ENCODE peak calls at places on chromosomes 11 and 22, in four cellular contexts. S, M, A and Y are unnamed samples.

GRCh38 chr11:72723508-72723907 is 28.7 kb downstream of the ARAP1 start:
- DNase-seq in S (no peak), M (no peak), A (no peak), Y (no peak)

GRCh38 chr11:102914238-102915043 is 39.7 kb upstream of the MMP12 start:
- DNase-seq in S (peak), M (no peak), A (peak), Y (peak)

GRCh38 chr11:34026432-34026831 is 25.1 kb upstream of the CAPRIN1 start:
- DNase-seq in S (no peak), M (no peak), A (no peak), Y (no peak)

GRCh38 chr11:75574698-75575265 is 12.7 kb downstream of the SERPINH1 start:
- DNase-seq in S (no peak), M (no peak), A (no peak), Y (no peak)

GRCh38 chr11:47467372-47467771 is 18.4 kb upstream of the RAPSN start:
- DNase-seq in S (no peak), M (no peak), A (no peak), Y (no peak)

GRCh38 chr11:56977324-56977723 is 11.4 kb upstream of the OR5AK2 start:
- DNase-seq in S (no peak), M (no peak), A (no peak), Y (no peak)

GRCh38 chr22:44596726-44597125 is 98.7 kb upstream of the RTL6 start:
- DNase-seq in S (no peak), M (no peak), A (no peak), Y (no peak)

GRCh38 chr11:3747704-3748103 is 49.6 kb downstream of the NUP98 start:
- DNase-seq in S (no peak), M (no peak), A (peak), Y (peak)

GRCh38 chr11:45287316-45287903 is 1.3 kb upstream of the SYT13 start:
- DNase-seq in S (no peak), M (no peak), A (no peak), Y (no peak)

DNA sequence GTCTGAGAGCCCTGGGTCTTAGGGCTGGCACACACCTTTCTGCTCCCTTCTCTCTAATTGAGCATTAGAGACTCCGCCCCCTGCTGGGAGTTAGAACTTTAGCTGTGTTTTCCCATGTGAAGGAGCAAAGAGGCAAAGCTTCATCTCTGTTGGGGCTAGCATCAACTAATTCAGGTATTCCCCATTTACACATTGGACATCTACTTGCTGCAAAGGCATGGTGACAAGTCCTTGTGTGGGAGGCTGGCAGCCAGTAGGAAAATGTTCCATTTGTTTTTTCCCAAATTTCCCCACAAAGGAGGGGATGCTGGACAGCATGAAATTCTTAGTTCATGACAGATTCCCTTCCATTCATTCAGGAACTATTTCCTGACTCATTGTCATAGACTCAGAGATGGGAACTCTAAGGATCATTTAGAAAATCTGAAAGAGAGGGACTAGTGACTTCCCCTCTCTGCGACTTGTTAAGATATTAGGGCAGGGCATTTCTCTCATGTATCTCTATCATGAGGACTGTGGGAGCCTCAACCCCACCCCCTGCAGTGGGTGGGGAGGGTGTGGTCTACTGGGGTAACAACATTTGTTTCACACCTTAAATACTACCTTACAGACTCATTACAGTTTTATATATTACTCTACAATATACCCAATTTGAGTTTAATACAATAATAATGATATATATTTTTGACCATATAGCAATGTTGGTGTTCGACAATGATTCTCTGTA is 3.7 kb downstream of the CD44 start:
- DNase-seq in S (no peak), M (peak), A (peak), Y (peak)
- TF ChIP-seq CTCF in S (no peak), M (peak), A (no peak), Y (no peak)

DNA sequence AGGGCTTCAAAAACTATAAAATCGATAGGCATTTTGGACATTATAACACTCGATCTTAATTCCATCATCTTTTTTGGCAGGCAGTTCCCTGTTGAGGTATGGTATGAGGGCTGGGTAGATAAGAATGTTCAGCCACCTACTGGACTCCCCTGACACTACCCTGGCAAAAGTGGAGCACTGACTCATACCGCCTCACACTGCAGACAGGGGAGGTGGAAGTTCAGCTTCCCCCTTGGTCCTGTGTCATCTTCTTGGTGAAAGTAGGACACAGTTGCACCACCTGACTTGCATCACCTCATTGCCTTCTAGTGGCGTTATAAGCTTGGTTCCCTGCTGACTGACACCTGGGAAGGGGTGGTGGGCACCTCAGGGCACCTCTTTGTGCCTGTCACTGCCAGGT is 30.4 kb downstream of the PAAF1 start:
- DNase-seq in S (peak), M (no peak), A (peak), Y (peak)
- TF ChIP-seq CTCF in S (no peak), M (no peak), A (peak), Y (no peak)

GRCh38 chr11:764322-765024 is 12.8 kb downstream of the GATD1 start:
- DNase-seq in S (no peak), M (no peak), A (no peak), Y (no peak)

GRCh38 chr11:765802-766091 is 11.5 kb downstream of the GATD1 start:
- DNase-seq in S (no peak), M (no peak), A (no peak), Y (no peak)

GRCh38 chr11:763549-764321 is 13.6 kb downstream of the GATD1 start:
- DNase-seq in S (no peak), M (no peak), A (no peak), Y (no peak)

GRCh38 chr11:766106-766940 is 11.0 kb downstream of the GATD1 start:
- DNase-seq in S (no peak), M (no peak), A (no peak), Y (no peak)

DNA sequence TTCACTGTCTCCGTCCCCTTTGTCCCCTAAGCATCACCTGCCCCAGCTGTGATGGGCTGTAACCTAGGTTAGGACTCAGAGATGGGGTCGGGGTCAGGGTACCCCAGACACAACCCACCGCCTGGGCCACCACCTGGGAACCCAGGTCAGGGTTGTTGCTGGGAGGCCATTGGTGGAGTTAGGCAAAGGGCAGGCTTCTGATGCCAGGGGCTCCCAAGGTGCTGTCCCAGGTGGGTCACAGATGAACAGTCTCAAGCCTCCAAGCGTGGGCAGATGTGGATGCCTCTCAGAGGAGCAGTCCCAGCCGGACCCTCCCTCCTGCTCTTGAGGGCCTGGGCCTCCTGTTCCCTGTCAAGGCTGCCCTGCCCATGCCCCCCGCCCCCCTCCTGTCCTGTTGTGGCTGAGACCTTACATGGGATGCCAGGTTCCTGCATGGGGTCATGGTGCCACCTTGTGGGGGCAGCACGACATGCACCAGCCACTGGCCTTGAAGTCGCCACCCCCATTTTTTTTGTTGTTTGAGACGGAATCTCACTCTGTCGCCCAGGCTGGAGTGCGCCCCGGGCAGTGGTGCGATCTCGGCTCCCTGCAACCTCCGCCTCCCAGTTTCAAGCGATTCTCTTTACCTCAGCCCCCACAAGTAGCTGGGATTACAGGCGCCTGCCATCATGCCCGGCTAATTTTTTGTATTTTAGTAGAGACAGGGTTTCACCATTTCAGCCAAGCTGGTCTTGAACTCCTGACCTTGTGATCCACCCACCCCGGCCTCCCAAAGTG is 12.1 kb downstream of the GATD1 start:
- DNase-seq in S (peak), M (peak), A (peak), Y (peak)
- TF ChIP-seq CTCF in S (peak), M (peak), A (peak), Y (peak)

DNA sequence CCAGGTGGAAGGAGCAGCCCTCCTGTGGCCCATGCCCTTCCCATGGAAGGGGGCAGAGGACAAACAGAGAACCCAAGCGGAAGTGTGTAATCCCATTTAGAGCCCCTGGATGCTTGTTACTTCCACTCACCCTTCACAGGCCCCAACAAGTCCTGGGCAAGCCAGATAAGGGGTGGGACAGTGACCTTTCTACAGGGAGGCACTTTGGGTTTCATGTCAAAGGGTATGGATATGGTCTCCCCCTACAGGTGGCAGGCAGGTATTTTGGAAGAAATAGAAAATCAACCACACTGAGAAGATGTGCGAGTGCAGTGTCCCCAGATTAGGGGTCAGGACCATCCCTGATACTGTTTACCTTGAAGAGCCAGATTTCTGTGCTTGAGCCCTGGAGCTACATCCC is 11.4 kb downstream of the MPEG1 start:
- DNase-seq in S (peak), M (peak), A (no peak), Y (no peak)
- TF ChIP-seq CTCF in S (peak), M (peak), A (no peak), Y (peak)

GRCh38 chr11:87597696-87598095 is 560.0 kb downstream of the TMEM135 start:
- DNase-seq in S (no peak), M (no peak), A (no peak), Y (no peak)
- TF ChIP-seq CTCF in S (no peak), M (no peak), A (no peak), Y (no peak)

GRCh38 chr11:62505784-62506145 is 40.8 kb downstream of the AHNAK start:
- DNase-seq in S (no peak), M (no peak), A (no peak), Y (no peak)

GRCh38 chr11:62505112-62505783 is 41.4 kb downstream of the AHNAK start:
- DNase-seq in S (peak), M (no peak), A (no peak), Y (peak)

GRCh38 chr11:62506413-62506940 is 40.1 kb downstream of the AHNAK start:
- DNase-seq in S (no peak), M (no peak), A (no peak), Y (no peak)

GRCh38 chr11:62507023-62507422 is 39.6 kb downstream of the AHNAK start:
- DNase-seq in S (no peak), M (no peak), A (no peak), Y (no peak)

GRCh38 chr11:62508336-62509058 is 38.1 kb downstream of the AHNAK start:
- DNase-seq in S (peak), M (peak), A (peak), Y (peak)
- TF ChIP-seq CTCF in S (peak), M (peak), A (peak), Y (peak)

GRCh38 chr22:17201285-17201945 is 17.8 kb downstream of the ADA2 start:
- DNase-seq in S (no peak), M (no peak), A (peak), Y (no peak)
- TF ChIP-seq CTCF in S (no peak), M (peak), A (peak), Y (peak)

GRCh38 chr11:114610984-114611944 is 15.7 kb upstream of the NXPE4 start:
- DNase-seq in S (peak), M (no peak), A (peak), Y (no peak)
- TF ChIP-seq CTCF in S (no peak), M (no peak), A (peak), Y (peak)

DNA sequence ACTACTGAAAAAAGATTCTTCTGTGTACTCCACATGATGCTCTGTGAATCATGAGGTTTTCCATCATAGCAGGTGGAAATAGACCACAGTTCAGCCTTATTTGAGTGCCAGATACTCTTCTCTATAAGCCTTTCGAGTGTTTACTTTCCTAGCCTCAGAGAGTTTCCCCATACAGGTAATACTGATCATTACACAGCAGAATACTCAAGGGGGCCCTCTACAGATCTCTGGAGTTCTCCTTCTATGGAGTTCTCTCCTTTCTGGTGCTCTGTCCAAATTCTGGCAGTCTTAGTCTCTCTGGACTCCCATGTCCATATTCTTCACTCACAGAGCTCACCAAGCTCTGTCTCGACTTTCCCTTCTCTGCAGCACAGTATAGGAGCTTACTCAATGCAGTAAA is 175.7 kb upstream of the CARD18 start:
- DNase-seq in S (no peak), M (no peak), A (no peak), Y (no peak)
- TF ChIP-seq CTCF in S (no peak), M (peak), A (no peak), Y (no peak)